ENCODE peak calls at places on chromosomes 1 and 21, in nine cellular contexts. One of them, this sample, is unnamed.
A peak's percentile ranks its signal among the peaks of the same experiment; 100 is the strongest.

GRCh38 chr1:60034999-60035398 is 38.6 kb downstream of the C1orf87 start:
- DNase-seq in stomach: no peak
- DNase-seq in esophagus muscularis mucosa: no peak
- DNase-seq in endothelial cell of umbilical vein: no peak
- DNase-seq in upper lobe of left lung: no peak
- DNase-seq in transverse colon: no peak
- DNase-seq in spleen: no peak
- DNase-seq in suprapubic skin: no peak
- DNase-seq in breast epithelium: no peak
- DNase-seq in this sample: no peak

GRCh38 chr1:160935527-160936258 is 18.9 kb downstream of the ITLN2 start:
- DNase-seq in stomach: no peak
- DNase-seq in upper lobe of left lung: no peak
- DNase-seq in transverse colon: no peak
- DNase-seq in suprapubic skin: no peak
- DNase-seq in endothelial cell of umbilical vein: no peak
- DNase-seq in spleen: no peak
- DNase-seq in esophagus muscularis mucosa: no peak
- DNase-seq in breast epithelium: no peak
- DNase-seq in this sample: no peak

GRCh38 chr1:61081637-61082335 is 575 bp upstream of the NFIA start:
- DNase-seq in stomach: peak; percentile 36
- DNase-seq in transverse colon: peak; percentile 63
- DNase-seq in esophagus muscularis mucosa: no peak
- DNase-seq in endothelial cell of umbilical vein: peak; percentile 69
- DNase-seq in upper lobe of left lung: peak; percentile 38
- DNase-seq in breast epithelium: peak; percentile 54
- DNase-seq in suprapubic skin: no peak
- DNase-seq in spleen: peak; percentile 89
- DNase-seq in this sample: no peak

GRCh38 chr1:240044620-240045019 is 47.1 kb upstream of the FMN2 start:
- DNase-seq in breast epithelium: no peak
- DNase-seq in endothelial cell of umbilical vein: no peak
- DNase-seq in stomach: no peak
- DNase-seq in upper lobe of left lung: no peak
- DNase-seq in suprapubic skin: no peak
- DNase-seq in transverse colon: no peak
- DNase-seq in spleen: no peak
- DNase-seq in esophagus muscularis mucosa: no peak
- DNase-seq in this sample: no peak

GRCh38 chr1:31765516-31765915 is 1.4 kb upstream of the ADGRB2 start:
- DNase-seq in suprapubic skin: no peak
- DNase-seq in endothelial cell of umbilical vein: no peak
- DNase-seq in spleen: no peak
- DNase-seq in transverse colon: no peak
- DNase-seq in breast epithelium: no peak
- DNase-seq in upper lobe of left lung: no peak
- DNase-seq in stomach: no peak
- DNase-seq in esophagus muscularis mucosa: no peak
- DNase-seq in this sample: no peak

GRCh38 chr1:150535511-150536281 is 13.5 kb upstream of the ADAMTSL4 start:
- DNase-seq in spleen: peak; percentile 34
- DNase-seq in breast epithelium: no peak
- DNase-seq in transverse colon: no peak
- DNase-seq in esophagus muscularis mucosa: no peak
- DNase-seq in endothelial cell of umbilical vein: no peak
- DNase-seq in stomach: no peak
- DNase-seq in suprapubic skin: no peak
- DNase-seq in upper lobe of left lung: no peak
- DNase-seq in this sample: no peak

GRCh38 chr1:189607477-189608096 is 870.1 kb downstream of the BRINP3 start:
- DNase-seq in upper lobe of left lung: no peak
- DNase-seq in esophagus muscularis mucosa: no peak
- DNase-seq in suprapubic skin: no peak
- DNase-seq in endothelial cell of umbilical vein: no peak
- DNase-seq in spleen: no peak
- DNase-seq in stomach: no peak
- DNase-seq in transverse colon: no peak
- DNase-seq in breast epithelium: no peak
- DNase-seq in this sample: no peak

GRCh38 chr1:201711811-201712210 is 117.1 kb upstream of the IPO9 start:
- DNase-seq in suprapubic skin: peak; percentile 72
- DNase-seq in esophagus muscularis mucosa: no peak
- DNase-seq in upper lobe of left lung: no peak
- DNase-seq in breast epithelium: no peak
- DNase-seq in endothelial cell of umbilical vein: no peak
- DNase-seq in transverse colon: no peak
- DNase-seq in spleen: no peak
- DNase-seq in stomach: no peak
- DNase-seq in this sample: no peak

GRCh38 chr1:16073490-16074104 is at the start of gene FAM131C:
- DNase-seq in transverse colon: peak; percentile 60
- DNase-seq in stomach: peak; percentile 52
- DNase-seq in esophagus muscularis mucosa: no peak
- DNase-seq in spleen: peak; percentile 83
- DNase-seq in upper lobe of left lung: peak; percentile 31
- DNase-seq in breast epithelium: no peak
- DNase-seq in suprapubic skin: no peak
- DNase-seq in endothelial cell of umbilical vein: no peak
- DNase-seq in this sample: no peak

GRCh38 chr1:234362558-234362957 is 10.7 kb upstream of the COA6 start:
- DNase-seq in suprapubic skin: no peak
- DNase-seq in breast epithelium: no peak
- DNase-seq in esophagus muscularis mucosa: no peak
- DNase-seq in spleen: no peak
- DNase-seq in endothelial cell of umbilical vein: no peak
- DNase-seq in upper lobe of left lung: no peak
- DNase-seq in stomach: no peak
- DNase-seq in transverse colon: no peak
- DNase-seq in this sample: no peak

GRCh38 chr1:25569599-25570458 is 26.4 kb downstream of the LDLRAP1 start:
- DNase-seq in upper lobe of left lung: no peak
- DNase-seq in breast epithelium: no peak
- DNase-seq in endothelial cell of umbilical vein: no peak
- DNase-seq in spleen: no peak
- DNase-seq in transverse colon: no peak
- DNase-seq in stomach: no peak
- DNase-seq in suprapubic skin: no peak
- DNase-seq in esophagus muscularis mucosa: no peak
- DNase-seq in this sample: no peak
- H3K4me1 ChIP-seq in upper lobe of left lung: peaks cover 26% of the 10 kb centered on the region
- H3K4me1 ChIP-seq in breast epithelium: peaks cover 19% of the 10 kb centered on the region
- H3K4me1 ChIP-seq in endothelial cell of umbilical vein: peaks cover 6% of the 10 kb centered on the region
- H3K4me1 ChIP-seq in spleen: peaks cover 80% of the 10 kb centered on the region
- H3K4me1 ChIP-seq in transverse colon: peaks cover 29% of the 10 kb centered on the region
- H3K4me1 ChIP-seq in stomach: peaks cover 67% of the 10 kb centered on the region
- H3K4me1 ChIP-seq in suprapubic skin: peaks cover 50% of the 10 kb centered on the region
- H3K4me1 ChIP-seq in esophagus muscularis mucosa: peaks cover 55% of the 10 kb centered on the region
- H3K4me1 ChIP-seq in this sample: peaks cover 51% of the 10 kb centered on the region

GRCh38 chr1:10388387-10388715 is 10.5 kb upstream of the PGD start:
- DNase-seq in upper lobe of left lung: no peak
- DNase-seq in endothelial cell of umbilical vein: no peak
- DNase-seq in esophagus muscularis mucosa: no peak
- DNase-seq in suprapubic skin: no peak
- DNase-seq in transverse colon: no peak
- DNase-seq in spleen: no peak
- DNase-seq in breast epithelium: no peak
- DNase-seq in stomach: no peak
- DNase-seq in this sample: no peak

GRCh38 chr1:10386761-10387482 is 11.9 kb upstream of the PGD start:
- DNase-seq in spleen: no peak
- DNase-seq in endothelial cell of umbilical vein: no peak
- DNase-seq in stomach: no peak
- DNase-seq in esophagus muscularis mucosa: no peak
- DNase-seq in suprapubic skin: no peak
- DNase-seq in breast epithelium: no peak
- DNase-seq in transverse colon: no peak
- DNase-seq in upper lobe of left lung: no peak
- DNase-seq in this sample: no peak

GRCh38 chr1:10384219-10384618 is 14.6 kb upstream of the PGD start:
- DNase-seq in esophagus muscularis mucosa: no peak
- DNase-seq in upper lobe of left lung: no peak
- DNase-seq in breast epithelium: no peak
- DNase-seq in transverse colon: no peak
- DNase-seq in spleen: no peak
- DNase-seq in suprapubic skin: no peak
- DNase-seq in endothelial cell of umbilical vein: no peak
- DNase-seq in stomach: no peak
- DNase-seq in this sample: no peak

GRCh38 chr1:10389271-10389973 is 9.4 kb upstream of the PGD start:
- DNase-seq in stomach: no peak
- DNase-seq in breast epithelium: no peak
- DNase-seq in suprapubic skin: no peak
- DNase-seq in esophagus muscularis mucosa: no peak
- DNase-seq in spleen: no peak
- DNase-seq in transverse colon: no peak
- DNase-seq in endothelial cell of umbilical vein: no peak
- DNase-seq in upper lobe of left lung: no peak
- DNase-seq in this sample: no peak

GRCh38 chr1:10387611-10388386 is 11.1 kb upstream of the PGD start:
- DNase-seq in spleen: no peak
- DNase-seq in endothelial cell of umbilical vein: peak; percentile 65
- DNase-seq in esophagus muscularis mucosa: no peak
- DNase-seq in breast epithelium: no peak
- DNase-seq in suprapubic skin: no peak
- DNase-seq in stomach: no peak
- DNase-seq in transverse colon: no peak
- DNase-seq in upper lobe of left lung: peak; percentile 41
- DNase-seq in this sample: no peak
- TF ChIP-seq POLR2AphosphoS5 in spleen: no peak
- TF ChIP-seq POLR2AphosphoS5 in endothelial cell of umbilical vein: no peak
- TF ChIP-seq POLR2AphosphoS5 in esophagus muscularis mucosa: no peak
- TF ChIP-seq POLR2AphosphoS5 in breast epithelium: no peak
- TF ChIP-seq POLR2AphosphoS5 in suprapubic skin: no peak
- TF ChIP-seq POLR2AphosphoS5 in stomach: peak; percentile 19
- TF ChIP-seq POLR2AphosphoS5 in transverse colon: no peak
- TF ChIP-seq POLR2AphosphoS5 in upper lobe of left lung: no peak
- TF ChIP-seq POLR2AphosphoS5 in this sample: no peak

GRCh38 chr21:34907783-34908423 is 141.2 kb downstream of the RUNX1 start:
- DNase-seq in endothelial cell of umbilical vein: no peak
- DNase-seq in breast epithelium: no peak
- DNase-seq in esophagus muscularis mucosa: no peak
- DNase-seq in stomach: no peak
- DNase-seq in spleen: no peak
- DNase-seq in transverse colon: no peak
- DNase-seq in upper lobe of left lung: no peak
- DNase-seq in suprapubic skin: no peak
- DNase-seq in this sample: no peak
- H3K4me1 ChIP-seq in endothelial cell of umbilical vein: no peaks in the 10 kb centered on the region
- H3K4me1 ChIP-seq in breast epithelium: no peaks in the 10 kb centered on the region
- H3K4me1 ChIP-seq in esophagus muscularis mucosa: no peaks in the 10 kb centered on the region
- H3K4me1 ChIP-seq in stomach: peaks cover 24% of the 10 kb centered on the region
- H3K4me1 ChIP-seq in spleen: peaks cover 61% of the 10 kb centered on the region
- H3K4me1 ChIP-seq in transverse colon: peaks cover 13% of the 10 kb centered on the region
- H3K4me1 ChIP-seq in upper lobe of left lung: peaks cover 26% of the 10 kb centered on the region
- H3K4me1 ChIP-seq in suprapubic skin: peaks cover 4% of the 10 kb centered on the region
- H3K4me1 ChIP-seq in this sample: peaks cover 1% of the 10 kb centered on the region

DNA sequence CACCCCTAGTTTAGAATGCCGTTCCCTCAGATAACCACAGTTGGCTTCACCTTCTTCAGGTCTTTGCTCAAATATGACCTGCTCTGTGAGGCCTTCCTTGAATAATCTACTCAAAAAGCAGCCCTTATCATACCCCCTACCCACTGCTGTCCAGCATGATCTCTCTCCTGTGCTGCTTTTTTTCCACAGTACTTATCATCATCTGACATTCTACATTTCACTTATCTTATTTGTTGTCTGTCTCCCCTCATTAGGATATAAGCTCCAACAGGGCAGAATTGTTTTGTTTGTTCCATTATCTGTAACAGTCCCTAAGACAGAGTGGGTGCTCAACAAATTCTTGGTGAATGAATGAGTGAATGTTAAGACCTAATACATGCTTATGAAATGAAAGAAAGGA is 18.1 kb downstream of the USP24 start:
- DNase-seq in suprapubic skin: no peak
- DNase-seq in transverse colon: no peak
- DNase-seq in endothelial cell of umbilical vein: no peak
- DNase-seq in spleen: no peak
- DNase-seq in esophagus muscularis mucosa: no peak
- DNase-seq in breast epithelium: no peak
- DNase-seq in upper lobe of left lung: no peak
- DNase-seq in stomach: no peak
- DNase-seq in this sample: no peak
- TF ChIP-seq POLR2AphosphoS5 in suprapubic skin: no peak
- TF ChIP-seq POLR2AphosphoS5 in transverse colon: no peak
- TF ChIP-seq POLR2AphosphoS5 in endothelial cell of umbilical vein: no peak
- TF ChIP-seq POLR2AphosphoS5 in spleen: no peak
- TF ChIP-seq POLR2AphosphoS5 in esophagus muscularis mucosa: no peak
- TF ChIP-seq POLR2AphosphoS5 in breast epithelium: no peak
- TF ChIP-seq POLR2AphosphoS5 in upper lobe of left lung: no peak
- TF ChIP-seq POLR2AphosphoS5 in stomach: no peak
- TF ChIP-seq POLR2AphosphoS5 in this sample: no peak

GRCh38 chr1:24413350-24414163 is at the start of gene STPG1:
- DNase-seq in stomach: peak; percentile 88
- DNase-seq in spleen: peak; percentile 91
- DNase-seq in suprapubic skin: peak; percentile 91
- DNase-seq in esophagus muscularis mucosa: peak; percentile 97
- DNase-seq in upper lobe of left lung: peak; percentile 93
- DNase-seq in transverse colon: peak; percentile 90
- DNase-seq in breast epithelium: peak; percentile 89
- DNase-seq in endothelial cell of umbilical vein: peak; percentile 92
- DNase-seq in this sample: no peak
- H3K4me1 ChIP-seq in stomach: peaks cover 55% of the 10 kb centered on the region
- H3K4me1 ChIP-seq in spleen: peaks cover 41% of the 10 kb centered on the region
- H3K4me1 ChIP-seq in suprapubic skin: peaks cover 59% of the 10 kb centered on the region
- H3K4me1 ChIP-seq in esophagus muscularis mucosa: peaks cover 46% of the 10 kb centered on the region
- H3K4me1 ChIP-seq in upper lobe of left lung: peaks cover 31% of the 10 kb centered on the region
- H3K4me1 ChIP-seq in transverse colon: peaks cover 55% of the 10 kb centered on the region
- H3K4me1 ChIP-seq in breast epithelium: peaks cover 8% of the 10 kb centered on the region
- H3K4me1 ChIP-seq in endothelial cell of umbilical vein: peaks cover 27% of the 10 kb centered on the region
- H3K4me1 ChIP-seq in this sample: peaks cover 34% of the 10 kb centered on the region

GRCh38 chr1:68615303-68615702 is 118.4 kb upstream of the DEPDC1 start:
- DNase-seq in stomach: no peak
- DNase-seq in endothelial cell of umbilical vein: no peak
- DNase-seq in transverse colon: no peak
- DNase-seq in upper lobe of left lung: no peak
- DNase-seq in spleen: no peak
- DNase-seq in breast epithelium: no peak
- DNase-seq in suprapubic skin: no peak
- DNase-seq in esophagus muscularis mucosa: no peak
- DNase-seq in this sample: no peak
- TF ChIP-seq POLR2AphosphoS5 in stomach: no peak
- TF ChIP-seq POLR2AphosphoS5 in endothelial cell of umbilical vein: no peak
- TF ChIP-seq POLR2AphosphoS5 in transverse colon: no peak
- TF ChIP-seq POLR2AphosphoS5 in upper lobe of left lung: no peak
- TF ChIP-seq POLR2AphosphoS5 in spleen: no peak
- TF ChIP-seq POLR2AphosphoS5 in breast epithelium: no peak
- TF ChIP-seq POLR2AphosphoS5 in suprapubic skin: no peak
- TF ChIP-seq POLR2AphosphoS5 in esophagus muscularis mucosa: no peak
- TF ChIP-seq POLR2AphosphoS5 in this sample: no peak

This sample was measured in vagina.